ENCODE peak calls at places on chromosome 10, in four cellular contexts. D, Y, S and E are unnamed samples.

GRCh38 chr10:110789604-110790428 is 81.9 kb upstream of the PDCD4 start:
- DNase-seq in D (no peak), Y (no peak), S (no peak), E (no peak)

GRCh38 chr10:113856563-113856962 is 2.1 kb downstream of the NHLRC2 start:
- DNase-seq in D (no peak), Y (no peak), S (no peak), E (no peak)

GRCh38 chr10:100537475-100537874 is 1.7 kb downstream of the HIF1AN start:
- DNase-seq in D (no peak), Y (no peak), S (no peak), E (no peak)

GRCh38 chr10:34001087-34001580 is 666.7 kb upstream of the NRP1 start:
- DNase-seq in D (no peak), Y (no peak), S (peak), E (no peak)

GRCh38 chr10:109027534-109028185 is 895.7 kb downstream of the XPNPEP1 start:
- DNase-seq in D (no peak), Y (no peak), S (no peak), E (no peak)

GRCh38 chr10:108586424-108586823 is 1336.9 kb downstream of the XPNPEP1 start:
- DNase-seq in D (no peak), Y (no peak), S (no peak), E (no peak)

GRCh38 chr10:74290703-74291102 is 139.7 kb downstream of the ADK start:
- DNase-seq in D (peak), Y (no peak), S (no peak), E (no peak)

GRCh38 chr10:69631566-69631965 is 1.5 kb downstream of the FAM241B start:
- DNase-seq in D (no peak), Y (no peak), S (no peak), E (no peak)

GRCh38 chr10:121096617-121097431 is 245.7 kb downstream of the WDR11 start:
- DNase-seq in D (no peak), Y (no peak), S (peak), E (no peak)

GRCh38 chr10:117699436-117700075 is 157.0 kb downstream of the EMX2 start:
- DNase-seq in D (no peak), Y (no peak), S (no peak), E (no peak)

GRCh38 chr10:25934673-25935139 is 677 bp downstream of the MYO3A start:
- DNase-seq in D (no peak), Y (peak), S (no peak), E (peak)

GRCh38 chr10:71795248-71795647 is 21.9 kb upstream of the VSIR start:
- DNase-seq in D (peak), Y (peak), S (no peak), E (no peak)

GRCh38 chr10:116765549-116766162 is 23.3 kb upstream of the HSPA12A start:
- DNase-seq in D (no peak), Y (peak), S (no peak), E (no peak)

GRCh38 chr10:97067716-97068391 is 117.9 kb downstream of the SLIT1 start:
- DNase-seq in D (no peak), Y (no peak), S (no peak), E (no peak)

GRCh38 chr10:13699216-13699615 is 112.5 kb downstream of the PRPF18 start:
- DNase-seq in D (no peak), Y (no peak), S (no peak), E (no peak)

GRCh38 chr10:97060441-97061084 is 125.2 kb downstream of the SLIT1 start:
- DNase-seq in D (peak), Y (no peak), S (no peak), E (no peak)

GRCh38 chr10:74231375-74231774 is 80.4 kb downstream of the ADK start:
- DNase-seq in D (peak), Y (no peak), S (peak), E (no peak)

GRCh38 chr10:44993226-44993921 is 7.3 kb upstream of the ZNF22 start:
- DNase-seq in D (no peak), Y (no peak), S (no peak), E (no peak)

GRCh38 chr10:89414879-89415821 is 782 bp downstream of the IFIT5 start:
- DNase-seq in D (peak), Y (no peak), S (no peak), E (peak)

GRCh38 chr10:7318836-7319235 is 92.0 kb downstream of the SFMBT2 start:
- DNase-seq in D (no peak), Y (no peak), S (no peak), E (no peak)

GRCh38 chr10:66804911-66805310 is 120.9 kb upstream of the LRRTM3 start:
- DNase-seq in D (peak), Y (no peak), S (no peak), E (no peak)

GRCh38 chr10:3948843-3949242 is 163.8 kb upstream of the KLF6 start:
- DNase-seq in D (peak), Y (no peak), S (no peak), E (no peak)

GRCh38 chr10:78432582-78432981 is 398.9 kb downstream of the RPS24 start:
- DNase-seq in D (no peak), Y (no peak), S (peak), E (no peak)

GRCh38 chr10:45059632-45060031 is 58.9 kb downstream of the ZNF22 start:
- DNase-seq in D (no peak), Y (no peak), S (no peak), E (no peak)

GRCh38 chr10:120409816-120410215 is 47.2 kb upstream of the PLPP4 start:
- DNase-seq in D (no peak), Y (no peak), S (no peak), E (no peak)

GRCh38 chr10:1230592-1231275 is 174.5 kb downstream of the WDR37 start:
- DNase-seq in D (no peak), Y (no peak), S (no peak), E (no peak)
- TF ChIP-seq MAZ in D (no peak), Y (no peak), S (no peak), E (no peak)

GRCh38 chr10:31604646-31605170 is 285.7 kb downstream of the ZEB1 start:
- DNase-seq in D (no peak), Y (no peak), S (no peak), E (no peak)

GRCh38 chr10:31604141-31604540 is 285.1 kb downstream of the ZEB1 start:
- DNase-seq in D (peak), Y (no peak), S (no peak), E (no peak)

GRCh38 chr10:31603245-31604087 is 284.4 kb downstream of the ZEB1 start:
- DNase-seq in D (peak), Y (peak), S (peak), E (peak)

GRCh38 chr10:31601136-31601535 is 282.1 kb downstream of the ZEB1 start:
- DNase-seq in D (no peak), Y (no peak), S (no peak), E (no peak)

GRCh38 chr10:31602541-31603244 is 283.7 kb downstream of the ZEB1 start:
- DNase-seq in D (peak), Y (no peak), S (no peak), E (peak)
- TF ChIP-seq MAZ in D (no peak), Y (no peak), S (no peak), E (no peak)

GRCh38 chr10:118729641-118730258 is 25.0 kb downstream of the CACUL1 start:
- DNase-seq in D (no peak), Y (no peak), S (no peak), E (no peak)
- TF ChIP-seq MAZ in D (no peak), Y (no peak), S (no peak), E (no peak)

GRCh38 chr10:63157845-63158624 is 24.9 kb downstream of the NRBF2 start:
- DNase-seq in D (peak), Y (peak), S (peak), E (peak)
- TF ChIP-seq MAZ in D (no peak), Y (no peak), S (no peak), E (no peak)

DNA sequence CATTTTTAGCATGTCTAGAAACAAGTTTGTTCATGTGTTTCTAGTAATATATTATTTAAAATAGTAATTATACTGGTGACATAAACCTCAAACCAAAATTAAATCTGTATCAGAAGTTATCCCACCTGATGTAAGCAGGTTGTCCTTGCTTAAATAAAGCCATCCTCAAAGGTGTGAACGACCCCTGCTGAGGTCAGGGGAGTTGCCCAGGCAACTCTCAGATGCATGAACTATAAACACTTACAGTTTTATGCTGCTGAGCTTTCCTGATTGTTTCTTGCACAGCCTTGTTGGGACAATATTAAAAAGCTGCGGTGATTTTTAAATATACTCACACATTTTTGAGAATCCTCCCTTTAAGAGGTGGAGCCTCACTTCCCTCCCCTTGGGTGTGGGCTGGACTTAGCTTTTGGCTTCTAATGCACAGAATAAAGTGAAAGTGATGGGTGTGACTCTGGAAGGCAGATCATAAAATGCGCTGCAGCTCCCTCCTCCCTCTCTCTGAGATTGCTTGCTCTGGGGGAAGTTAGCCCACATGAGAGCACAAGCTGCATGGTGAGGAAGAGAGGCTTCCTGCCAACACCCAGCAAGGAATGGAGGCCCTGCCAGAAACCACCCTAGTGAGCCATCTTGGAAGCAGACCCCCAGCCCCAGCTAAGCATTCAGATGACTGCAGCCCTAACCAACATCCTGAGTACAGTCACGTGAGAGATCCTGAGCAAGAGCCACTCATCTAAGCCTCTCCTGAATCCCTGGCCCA is 152.7 kb downstream of the SKIDA1 start:
- DNase-seq in D (peak), Y (no peak), S (no peak), E (peak)
- TF ChIP-seq MAZ in D (peak), Y (no peak), S (no peak), E (no peak)

GRCh38 chr10:102773986-102774385 is 30.2 kb downstream of the WBP1L start:
- DNase-seq in D (peak), Y (no peak), S (no peak), E (no peak)

GRCh38 chr10:102773320-102773719 is 29.6 kb downstream of the WBP1L start:
- DNase-seq in D (peak), Y (no peak), S (no peak), E (no peak)

GRCh38 chr10:102770108-102770482 is 26.3 kb downstream of the WBP1L start:
- DNase-seq in D (no peak), Y (no peak), S (no peak), E (no peak)

GRCh38 chr10:102769375-102770107 is 25.8 kb downstream of the WBP1L start:
- DNase-seq in D (peak), Y (no peak), S (peak), E (peak)

DNA sequence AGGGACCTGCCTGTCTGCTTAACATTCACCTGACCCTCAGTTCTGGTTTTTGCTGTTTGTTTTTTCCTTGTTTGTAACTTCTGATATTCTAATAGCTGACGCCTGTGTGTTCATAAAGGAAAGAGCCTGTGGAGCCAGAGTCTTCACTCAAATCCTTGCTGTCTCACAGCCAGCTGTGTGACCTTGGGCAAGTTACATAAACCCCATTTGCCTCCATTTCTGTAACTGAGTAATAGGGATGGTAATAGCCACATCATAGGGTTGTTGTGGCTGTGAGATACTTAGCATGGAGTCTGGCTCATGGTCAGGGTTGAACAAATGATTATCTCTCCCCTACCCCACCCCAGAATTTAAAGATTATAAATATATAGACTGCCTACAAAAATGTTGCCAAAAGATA is 27.0 kb downstream of the WBP1L start:
- DNase-seq in D (peak), Y (no peak), S (peak), E (no peak)
- TF ChIP-seq MAZ in D (no peak), Y (no peak), S (no peak), E (no peak)

GRCh38 chr10:29113251-29113945 is 175.5 kb upstream of the LYZL1 start:
- DNase-seq in D (no peak), Y (no peak), S (no peak), E (no peak)
- TF ChIP-seq MAZ in D (no peak), Y (no peak), S (no peak), E (no peak)

DNA sequence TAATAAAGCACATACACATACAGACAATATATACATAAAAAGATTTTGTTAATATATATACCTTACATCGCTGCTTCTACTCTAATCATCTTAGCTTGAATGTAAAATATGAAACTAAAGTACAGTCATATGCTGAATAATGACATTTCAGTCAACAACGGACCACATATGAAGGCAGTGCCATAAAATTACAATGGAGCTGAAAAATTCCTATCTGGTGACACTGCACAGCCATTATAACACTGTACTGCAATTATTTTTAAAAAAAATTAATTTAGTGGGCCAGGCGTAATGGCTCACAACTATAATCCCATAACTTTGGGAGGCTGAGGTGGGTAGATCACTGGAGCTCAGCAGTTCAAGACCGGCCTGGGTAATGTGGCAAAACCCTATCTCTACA is 122.3 kb downstream of the JMJD1C start:
- DNase-seq in D (no peak), Y (no peak), S (no peak), E (no peak)
- TF ChIP-seq MAZ in D (no peak), Y (no peak), S (no peak), E (no peak)

GRCh38 chr10:15782851-15783250 is 63.1 kb upstream of the ITGA8 start:
- DNase-seq in D (no peak), Y (no peak), S (no peak), E (no peak)

GRCh38 chr10:15787426-15787825 is 67.7 kb upstream of the ITGA8 start:
- DNase-seq in D (no peak), Y (no peak), S (no peak), E (no peak)

GRCh38 chr10:15781381-15781960 is 61.7 kb upstream of the ITGA8 start:
- DNase-seq in D (no peak), Y (no peak), S (no peak), E (no peak)

GRCh38 chr10:15784237-15784636 is 64.5 kb upstream of the ITGA8 start:
- DNase-seq in D (no peak), Y (no peak), S (no peak), E (no peak)

DNA sequence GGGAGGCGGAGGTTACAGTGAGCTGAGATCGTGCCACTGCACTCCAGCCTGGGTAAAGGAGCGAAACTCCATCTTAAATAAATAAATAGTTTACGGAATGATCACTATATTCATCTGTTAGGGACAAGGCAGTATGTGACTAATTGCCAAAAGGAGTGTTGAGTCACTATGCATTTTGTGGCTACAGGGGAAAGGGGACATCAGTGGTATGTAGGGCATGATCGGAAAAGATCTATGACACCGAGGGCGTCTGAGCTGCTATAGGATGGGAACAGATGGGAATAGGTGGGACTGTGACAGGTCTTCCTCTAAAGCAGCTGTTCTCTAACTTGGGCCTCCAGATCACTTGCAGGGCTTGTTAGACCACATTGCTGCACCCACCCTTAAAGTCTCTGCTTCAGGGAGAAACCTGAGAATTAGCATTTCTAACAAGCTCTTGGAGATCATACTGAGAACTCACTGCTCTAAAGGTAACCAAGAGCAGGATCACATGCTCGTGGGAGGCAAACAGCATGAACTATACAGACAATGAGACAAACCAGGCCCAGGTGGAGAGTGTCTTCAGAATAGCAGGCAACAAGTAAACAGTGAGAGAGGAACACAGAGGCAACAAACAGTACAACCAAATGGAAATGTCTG is 65.1 kb upstream of the ITGA8 start:
- DNase-seq in D (peak), Y (no peak), S (no peak), E (no peak)
- TF ChIP-seq MAZ in D (no peak), Y (no peak), S (no peak), E (no peak)

GRCh38 chr10:790821-791551 is 101.5 kb upstream of the DIP2C start:
- DNase-seq in D (no peak), Y (no peak), S (no peak), E (no peak)

GRCh38 chr10:791639-792038 is 102.2 kb upstream of the DIP2C start:
- DNase-seq in D (no peak), Y (no peak), S (no peak), E (no peak)

GRCh38 chr10:792083-792791 is 102.8 kb upstream of the DIP2C start:
- DNase-seq in D (no peak), Y (no peak), S (no peak), E (no peak)

GRCh38 chr10:794382-794956 is 105.0 kb upstream of the DIP2C start:
- DNase-seq in D (peak), Y (no peak), S (peak), E (no peak)

GRCh38 chr10:792792-793100 is 103.3 kb upstream of the DIP2C start:
- DNase-seq in D (peak), Y (no peak), S (no peak), E (no peak)
- TF ChIP-seq MAZ in D (no peak), Y (no peak), S (no peak), E (no peak)